ENCODE peak calls at places on chromosomes 4 and X, in eight cellular contexts. One of them, this sample, is unnamed.

GRCh38 chrX:136667446-136668168 is 19.6 kb downstream of the CD40LG start:
- DNase-seq in GM12878: no peak
- DNase-seq in spleen: no peak
- DNase-seq in endothelial cell of umbilical vein: no peak
- DNase-seq in transverse colon: no peak
- DNase-seq in K562: no peak
- DNase-seq in H1: no peak
- DNase-seq in SK-N-SH: no peak
- DNase-seq in this sample: no peak

GRCh38 chrX:138858438-138858837 is 146.9 kb upstream of the FGF13 start:
- DNase-seq in endothelial cell of umbilical vein: no peak
- DNase-seq in H1: no peak
- DNase-seq in spleen: no peak
- DNase-seq in GM12878: no peak
- DNase-seq in K562: peak
- DNase-seq in transverse colon: no peak
- DNase-seq in SK-N-SH: no peak
- DNase-seq in this sample: no peak

GRCh38 chr4:14280567-14280966 is 653.0 kb upstream of the BOD1L1 start:
- DNase-seq in SK-N-SH: no peak
- DNase-seq in GM12878: no peak
- DNase-seq in spleen: no peak
- DNase-seq in H1: no peak
- DNase-seq in K562: no peak
- DNase-seq in transverse colon: no peak
- DNase-seq in endothelial cell of umbilical vein: no peak
- DNase-seq in this sample: no peak

GRCh38 chrX:79270401-79270800 is 96.7 kb downstream of the ITM2A start:
- DNase-seq in transverse colon: peak
- DNase-seq in H1: peak
- DNase-seq in GM12878: peak
- DNase-seq in endothelial cell of umbilical vein: peak
- DNase-seq in spleen: peak
- DNase-seq in K562: peak
- DNase-seq in SK-N-SH: no peak
- DNase-seq in this sample: peak

GRCh38 chr4:187562345-187562744 is 433.2 kb upstream of the ZFP42 start:
- DNase-seq in spleen: no peak
- DNase-seq in endothelial cell of umbilical vein: no peak
- DNase-seq in SK-N-SH: no peak
- DNase-seq in transverse colon: no peak
- DNase-seq in K562: no peak
- DNase-seq in GM12878: no peak
- DNase-seq in H1: no peak
- DNase-seq in this sample: no peak

GRCh38 chr4:153757407-153757806 is 2.4 kb downstream of the RNF175 start:
- DNase-seq in SK-N-SH: no peak
- DNase-seq in H1: no peak
- DNase-seq in endothelial cell of umbilical vein: no peak
- DNase-seq in transverse colon: no peak
- DNase-seq in K562: no peak
- DNase-seq in GM12878: no peak
- DNase-seq in spleen: no peak
- DNase-seq in this sample: no peak

GRCh38 chrX:18725316-18725943 is 18.0 kb downstream of the PPEF1 start:
- DNase-seq in transverse colon: no peak
- DNase-seq in spleen: no peak
- DNase-seq in H1: no peak
- DNase-seq in GM12878: no peak
- DNase-seq in SK-N-SH: no peak
- DNase-seq in endothelial cell of umbilical vein: no peak
- DNase-seq in K562: no peak
- DNase-seq in this sample: no peak

GRCh38 chr4:24515698-24516097 is 68.7 kb downstream of the DHX15 start:
- DNase-seq in SK-N-SH: no peak
- DNase-seq in spleen: no peak
- DNase-seq in endothelial cell of umbilical vein: no peak
- DNase-seq in transverse colon: no peak
- DNase-seq in H1: no peak
- DNase-seq in GM12878: no peak
- DNase-seq in K562: no peak
- DNase-seq in this sample: no peak

GRCh38 chr4:128718793-128719192 is 90.7 kb upstream of the JADE1 start:
- DNase-seq in transverse colon: no peak
- DNase-seq in endothelial cell of umbilical vein: no peak
- DNase-seq in GM12878: no peak
- DNase-seq in spleen: no peak
- DNase-seq in H1: no peak
- DNase-seq in K562: no peak
- DNase-seq in SK-N-SH: no peak
- DNase-seq in this sample: no peak

GRCh38 chrX:73563740-73564073 is 710 bp downstream of the CHIC1 start:
- DNase-seq in SK-N-SH: no peak
- DNase-seq in spleen: no peak
- DNase-seq in endothelial cell of umbilical vein: peak
- DNase-seq in H1: no peak
- DNase-seq in transverse colon: no peak
- DNase-seq in K562: no peak
- DNase-seq in GM12878: peak
- DNase-seq in this sample: no peak

GRCh38 chr4:69617083-69617694 is 22.3 kb downstream of the UGT2A2 start:
- DNase-seq in SK-N-SH: no peak
- DNase-seq in H1: no peak
- DNase-seq in endothelial cell of umbilical vein: peak
- DNase-seq in transverse colon: no peak
- DNase-seq in GM12878: no peak
- DNase-seq in spleen: no peak
- DNase-seq in K562: no peak
- DNase-seq in this sample: peak

GRCh38 chrX:3638280-3638873 is 75.1 kb downstream of the PRKX start:
- DNase-seq in transverse colon: peak
- DNase-seq in K562: peak
- DNase-seq in SK-N-SH: peak
- DNase-seq in endothelial cell of umbilical vein: peak
- DNase-seq in GM12878: peak
- DNase-seq in spleen: no peak
- DNase-seq in H1: peak
- DNase-seq in this sample: peak

GRCh38 chr4:19010766-19011165 is 989.2 kb upstream of the LCORL start:
- DNase-seq in spleen: no peak
- DNase-seq in H1: no peak
- DNase-seq in K562: no peak
- DNase-seq in endothelial cell of umbilical vein: no peak
- DNase-seq in transverse colon: no peak
- DNase-seq in SK-N-SH: no peak
- DNase-seq in GM12878: no peak
- DNase-seq in this sample: no peak
- TF ChIP-seq POLR2AphosphoS5 in spleen: no peak
- TF ChIP-seq POLR2AphosphoS5 in H1: no peak
- TF ChIP-seq POLR2AphosphoS5 in K562: no peak
- TF ChIP-seq POLR2AphosphoS5 in endothelial cell of umbilical vein: no peak
- TF ChIP-seq POLR2AphosphoS5 in transverse colon: no peak
- TF ChIP-seq POLR2AphosphoS5 in SK-N-SH: no peak
- TF ChIP-seq POLR2AphosphoS5 in GM12878: no peak
- TF ChIP-seq POLR2AphosphoS5 in this sample: no peak

GRCh38 chr4:180828455-180829018 is 1414.7 kb upstream of the TENM3 start:
- DNase-seq in K562: no peak
- DNase-seq in transverse colon: no peak
- DNase-seq in H1: no peak
- DNase-seq in GM12878: no peak
- DNase-seq in spleen: no peak
- DNase-seq in SK-N-SH: peak
- DNase-seq in endothelial cell of umbilical vein: no peak
- DNase-seq in this sample: peak

GRCh38 chr4:180823116-180823515 is 1420.1 kb upstream of the TENM3 start:
- DNase-seq in transverse colon: no peak
- DNase-seq in K562: no peak
- DNase-seq in H1: no peak
- DNase-seq in endothelial cell of umbilical vein: no peak
- DNase-seq in GM12878: no peak
- DNase-seq in SK-N-SH: no peak
- DNase-seq in spleen: no peak
- DNase-seq in this sample: no peak

GRCh38 chr4:180832086-180832485 is 1411.1 kb upstream of the TENM3 start:
- DNase-seq in endothelial cell of umbilical vein: no peak
- DNase-seq in H1: no peak
- DNase-seq in transverse colon: no peak
- DNase-seq in spleen: no peak
- DNase-seq in SK-N-SH: no peak
- DNase-seq in GM12878: no peak
- DNase-seq in K562: no peak
- DNase-seq in this sample: no peak

GRCh38 chr4:180827193-180827592 is 1416.0 kb upstream of the TENM3 start:
- DNase-seq in spleen: no peak
- DNase-seq in H1: no peak
- DNase-seq in K562: no peak
- DNase-seq in GM12878: no peak
- DNase-seq in endothelial cell of umbilical vein: no peak
- DNase-seq in SK-N-SH: no peak
- DNase-seq in transverse colon: no peak
- DNase-seq in this sample: no peak

DNA sequence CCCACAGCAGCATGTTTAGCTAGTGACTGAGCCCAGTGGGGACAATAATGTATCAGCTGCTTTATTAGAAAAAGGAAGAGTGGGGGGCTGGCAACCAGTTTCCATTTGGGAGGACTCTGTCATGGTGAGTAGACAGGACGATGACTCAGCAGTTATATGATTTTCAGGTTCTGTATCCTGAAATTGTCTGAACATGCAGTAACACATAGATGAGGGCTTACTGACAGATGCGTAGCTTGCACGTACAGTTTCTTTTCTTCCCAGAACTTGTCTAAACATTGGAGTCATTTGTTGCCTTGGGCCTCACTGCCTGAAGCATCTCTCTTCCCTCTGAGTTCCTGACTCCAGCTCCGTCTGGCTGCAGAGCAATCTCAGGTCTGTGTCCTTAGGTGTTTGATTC is 1415.6 kb upstream of the TENM3 start:
- DNase-seq in spleen: no peak
- DNase-seq in H1: no peak
- DNase-seq in transverse colon: no peak
- DNase-seq in GM12878: no peak
- DNase-seq in K562: no peak
- DNase-seq in endothelial cell of umbilical vein: no peak
- DNase-seq in SK-N-SH: no peak
- DNase-seq in this sample: no peak
- H3K27ac ChIP-seq in spleen: no peak
- H3K27ac ChIP-seq in H1: no peak
- H3K27ac ChIP-seq in transverse colon: no peak
- H3K27ac ChIP-seq in GM12878: no peak
- H3K27ac ChIP-seq in K562: no peak
- H3K27ac ChIP-seq in endothelial cell of umbilical vein: no peak
- H3K27ac ChIP-seq in SK-N-SH: no peak
- H3K27ac ChIP-seq in this sample: no peak

GRCh38 chr4:2512396-2513135 is 23.9 kb upstream of the FAM193A start:
- DNase-seq in GM12878: no peak
- DNase-seq in K562: no peak
- DNase-seq in SK-N-SH: no peak
- DNase-seq in endothelial cell of umbilical vein: no peak
- DNase-seq in spleen: no peak
- DNase-seq in H1: no peak
- DNase-seq in transverse colon: no peak
- DNase-seq in this sample: no peak

GRCh38 chr4:2507259-2507658 is 29.2 kb upstream of the FAM193A start:
- DNase-seq in spleen: no peak
- DNase-seq in SK-N-SH: no peak
- DNase-seq in transverse colon: no peak
- DNase-seq in GM12878: no peak
- DNase-seq in K562: no peak
- DNase-seq in endothelial cell of umbilical vein: no peak
- DNase-seq in H1: no peak
- DNase-seq in this sample: no peak

GRCh38 chr4:2507855-2508254 is 28.6 kb upstream of the FAM193A start:
- DNase-seq in K562: no peak
- DNase-seq in H1: no peak
- DNase-seq in GM12878: no peak
- DNase-seq in spleen: no peak
- DNase-seq in endothelial cell of umbilical vein: no peak
- DNase-seq in SK-N-SH: no peak
- DNase-seq in transverse colon: no peak
- DNase-seq in this sample: no peak

GRCh38 chr4:2511645-2512131 is 24.8 kb upstream of the FAM193A start:
- DNase-seq in spleen: no peak
- DNase-seq in K562: no peak
- DNase-seq in transverse colon: no peak
- DNase-seq in GM12878: no peak
- DNase-seq in SK-N-SH: no peak
- DNase-seq in H1: no peak
- DNase-seq in endothelial cell of umbilical vein: no peak
- DNase-seq in this sample: no peak

DNA sequence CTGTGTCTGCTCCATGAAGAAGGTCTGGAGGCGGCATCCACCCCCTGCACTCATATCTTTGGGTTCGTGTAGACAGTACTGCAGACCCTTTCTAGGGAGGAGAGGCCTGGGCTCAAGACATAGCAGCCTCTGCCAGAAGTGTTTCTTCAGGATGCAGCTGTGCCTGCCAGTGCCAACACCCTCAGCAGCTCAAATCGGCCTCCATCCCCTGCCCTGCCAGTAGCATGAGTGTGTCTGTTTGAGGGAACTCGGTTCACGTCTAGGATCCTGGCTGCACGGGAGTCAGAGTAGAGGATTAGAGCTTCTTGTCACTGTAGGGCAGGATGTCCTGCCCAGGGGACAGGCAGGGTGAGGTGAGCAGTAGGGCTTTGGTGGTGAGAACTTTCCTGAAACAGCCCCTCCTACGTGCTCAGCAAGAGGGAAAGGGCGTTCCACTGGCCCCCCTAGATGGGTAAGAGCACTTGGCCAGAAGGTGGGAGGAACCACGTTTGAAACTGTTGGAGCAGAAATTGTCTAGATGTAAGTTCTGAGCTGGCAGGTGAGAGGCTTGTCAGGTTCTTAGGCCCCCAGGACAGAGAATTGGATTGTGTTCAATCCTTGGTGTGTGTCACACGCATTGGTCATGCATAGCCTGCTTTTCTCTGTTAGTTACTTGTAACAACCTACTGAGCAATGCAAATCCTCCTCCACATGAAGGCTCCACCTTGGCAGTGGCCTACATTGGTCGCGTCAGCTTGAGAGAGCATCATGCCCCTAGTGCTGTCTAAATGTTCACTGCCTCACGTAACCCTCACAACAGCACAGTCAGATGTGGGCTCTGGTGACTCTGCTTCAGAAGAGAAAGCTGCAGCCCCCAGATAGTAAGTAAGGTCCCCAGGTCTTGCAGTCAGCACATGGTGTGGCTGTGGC is 25.8 kb upstream of the FAM193A start:
- DNase-seq in K562: no peak
- DNase-seq in SK-N-SH: no peak
- DNase-seq in GM12878: no peak
- DNase-seq in spleen: no peak
- DNase-seq in transverse colon: no peak
- DNase-seq in endothelial cell of umbilical vein: no peak
- DNase-seq in H1: no peak
- DNase-seq in this sample: no peak
- TF ChIP-seq POLR2AphosphoS5 in K562: no peak
- TF ChIP-seq POLR2AphosphoS5 in SK-N-SH: no peak
- TF ChIP-seq POLR2AphosphoS5 in GM12878: no peak
- TF ChIP-seq POLR2AphosphoS5 in spleen: peak
- TF ChIP-seq POLR2AphosphoS5 in transverse colon: no peak
- TF ChIP-seq POLR2AphosphoS5 in endothelial cell of umbilical vein: no peak
- TF ChIP-seq POLR2AphosphoS5 in H1: no peak
- TF ChIP-seq POLR2AphosphoS5 in this sample: no peak

GRCh38 chr4:148795156-148795864 is 353.1 kb upstream of the NR3C2 start:
- DNase-seq in endothelial cell of umbilical vein: peak
- DNase-seq in SK-N-SH: no peak
- DNase-seq in transverse colon: no peak
- DNase-seq in H1: no peak
- DNase-seq in spleen: no peak
- DNase-seq in GM12878: no peak
- DNase-seq in K562: no peak
- DNase-seq in this sample: no peak

GRCh38 chr4:148800943-148801342 is 358.7 kb upstream of the NR3C2 start:
- DNase-seq in GM12878: no peak
- DNase-seq in spleen: no peak
- DNase-seq in transverse colon: no peak
- DNase-seq in H1: no peak
- DNase-seq in SK-N-SH: no peak
- DNase-seq in K562: no peak
- DNase-seq in endothelial cell of umbilical vein: no peak
- DNase-seq in this sample: peak
- H3K27ac ChIP-seq in GM12878: no peak
- H3K27ac ChIP-seq in spleen: no peak
- H3K27ac ChIP-seq in transverse colon: no peak
- H3K27ac ChIP-seq in H1: no peak
- H3K27ac ChIP-seq in SK-N-SH: no peak
- H3K27ac ChIP-seq in K562: no peak
- H3K27ac ChIP-seq in endothelial cell of umbilical vein: no peak
- H3K27ac ChIP-seq in this sample: no peak